ENCODE peak calls at places on chromosomes 12 and 14, in four cellular contexts. One of them, this sample, is unnamed.

GRCh38 chr14:99363051-99363450 is 91.1 kb upstream of the BCL11B start:
- DNase-seq in lower leg skin: no peak
- DNase-seq in KG1: no peak
- DNase-seq in fibroblast of lung: no peak
- DNase-seq in this sample: no peak

GRCh38 chr14:102723650-102724049 is 53.6 kb upstream of the TRAF3 start:
- DNase-seq in KG1: no peak
- DNase-seq in fibroblast of lung: no peak
- DNase-seq in lower leg skin: no peak
- DNase-seq in this sample: no peak

GRCh38 chr14:104900639-104901512 is 23.8 kb upstream of the PLD4 start:
- DNase-seq in KG1: no peak
- DNase-seq in fibroblast of lung: no peak
- DNase-seq in lower leg skin: peak
- DNase-seq in this sample: no peak

GRCh38 chr14:95238674-95239313 is 80.9 kb downstream of the CLMN start:
- DNase-seq in KG1: no peak
- DNase-seq in fibroblast of lung: no peak
- DNase-seq in lower leg skin: no peak
- DNase-seq in this sample: no peak

GRCh38 chr12:57419495-57419894 is 11.3 kb downstream of the R3HDM2 start:
- DNase-seq in KG1: no peak
- DNase-seq in fibroblast of lung: no peak
- DNase-seq in lower leg skin: no peak
- DNase-seq in this sample: no peak

GRCh38 chr12:13973981-13974380 is 7.4 kb downstream of the GRIN2B start:
- DNase-seq in KG1: no peak
- DNase-seq in lower leg skin: no peak
- DNase-seq in fibroblast of lung: no peak
- DNase-seq in this sample: no peak

GRCh38 chr12:52753283-52753682 is 23.9 kb downstream of the KRT76 start:
- DNase-seq in fibroblast of lung: no peak
- DNase-seq in KG1: no peak
- DNase-seq in lower leg skin: peak
- DNase-seq in this sample: no peak

GRCh38 chr12:53182836-53183235 is 2.1 kb upstream of the CSAD start:
- DNase-seq in lower leg skin: no peak
- DNase-seq in KG1: no peak
- DNase-seq in fibroblast of lung: no peak
- DNase-seq in this sample: peak

GRCh38 chr14:35789651-35790050 is 19.4 kb downstream of the RALGAPA1 start:
- DNase-seq in KG1: no peak
- DNase-seq in fibroblast of lung: no peak
- DNase-seq in lower leg skin: no peak
- DNase-seq in this sample: peak

GRCh38 chr12:33093534-33093933 is 197.0 kb upstream of the PKP2 start:
- DNase-seq in KG1: no peak
- DNase-seq in lower leg skin: no peak
- DNase-seq in fibroblast of lung: no peak
- DNase-seq in this sample: no peak